ENCODE peak calls at places on chromosomes 3 and 15, in five cellular contexts. C, B, X, R and W are unnamed samples.
A peak's percentile ranks its signal among the peaks of the same experiment; 100 is the strongest.

GRCh38 chr3:141250828-141251227 is 19.2 kb downstream of the PXYLP1 start:
- DNase-seq in C (no peak), B (peak; percentile 62), X (no peak), R (no peak), W (no peak)

GRCh38 chr3:43180027-43180426 is 74.1 kb upstream of the POMGNT2 start:
- DNase-seq in C (peak; percentile 75), B (peak; percentile 73), X (peak; percentile 11), R (no peak), W (no peak)

GRCh38 chr3:194296832-194297666 is 54.1 kb downstream of the CPN2 start:
- DNase-seq in C (peak; percentile 31), B (no peak), X (no peak), R (no peak), W (no peak)

GRCh38 chr3:194494951-194495374 is 8.2 kb upstream of the ATP13A3 start:
- DNase-seq in C (no peak), B (no peak), X (no peak), R (no peak), W (no peak)

GRCh38 chr3:47108546-47108945 is 55.4 kb downstream of the SETD2 start:
- DNase-seq in C (no peak), B (no peak), X (no peak), R (no peak), W (no peak)

GRCh38 chr3:71389191-71389590 is 194.3 kb downstream of the FOXP1 start:
- DNase-seq in C (no peak), B (no peak), X (no peak), R (no peak), W (no peak)

GRCh38 chr3:114451561-114452018 is 157.8 kb downstream of the TIGIT start:
- DNase-seq in C (no peak), B (no peak), X (no peak), R (no peak), W (no peak)

GRCh38 chr3:34011171-34012101 is 213.0 kb downstream of the PDCD6IP start:
- DNase-seq in C (peak; percentile 72), B (no peak), X (no peak), R (no peak), W (peak; percentile 30)

GRCh38 chr3:15501126-15501525 is 20.4 kb downstream of the COLQ start:
- DNase-seq in C (no peak), B (no peak), X (no peak), R (no peak), W (no peak)

GRCh38 chr15:60708684-60709083 is 229.7 kb upstream of the ICE2 start:
- DNase-seq in C (no peak), B (peak; percentile 96), X (no peak), R (no peak), W (no peak)

GRCh38 chr15:88124199-88124598 is 132.3 kb downstream of the NTRK3 start:
- DNase-seq in C (no peak), B (no peak), X (no peak), R (no peak), W (no peak)

GRCh38 chr3:183312433-183312832 is 59.4 kb downstream of the B3GNT5 start:
- DNase-seq in C (no peak), B (no peak), X (no peak), R (no peak), W (no peak)

GRCh38 chr3:12182687-12183441 is 24.2 kb upstream of the TIMP4 start:
- DNase-seq in C (no peak), B (no peak), X (no peak), R (no peak), W (no peak)

GRCh38 chr3:44989636-44990373 is 13.8 kb downstream of the EXOSC7 start:
- DNase-seq in C (no peak), B (no peak), X (no peak), R (no peak), W (no peak)

GRCh38 chr3:182357928-182358327 is 435.4 kb upstream of the ATP11B start:
- DNase-seq in C (no peak), B (no peak), X (no peak), R (no peak), W (no peak)

GRCh38 chr3:33060609-33061337 is 36.2 kb downstream of the GLB1 start:
- DNase-seq in C (no peak), B (no peak), X (no peak), R (peak; percentile 54), W (no peak)

GRCh38 chr3:120475722-120476385 is 25.1 kb upstream of the FSTL1 start:
- DNase-seq in C (no peak), B (no peak), X (no peak), R (no peak), W (no peak)

GRCh38 chr15:88484781-88485246 is 17.3 kb downstream of the MRPS11 start:
- DNase-seq in C (peak; percentile 18), B (no peak), X (no peak), R (no peak), W (no peak)

GRCh38 chr3:72310028-72310987 is 525.4 kb upstream of the PROK2 start:
- DNase-seq in C (peak; percentile 16), B (no peak), X (no peak), R (no peak), W (no peak)

GRCh38 chr3:64157150-64158035 is 67.9 kb downstream of the PRICKLE2 start:
- DNase-seq in C (no peak), B (no peak), X (no peak), R (no peak), W (no peak)

GRCh38 chr15:92226020-92226612 is 167.6 kb upstream of the ST8SIA2 start:
- DNase-seq in C (peak; percentile 16), B (no peak), X (no peak), R (no peak), W (peak; percentile 30)

GRCh38 chr15:38252481-38253311 is at the start of gene SPRED1:
- DNase-seq in C (no peak), B (no peak), X (no peak), R (peak; percentile 16), W (peak; percentile 69)

GRCh38 chr3:50251220-50251619 is 15.2 kb downstream of the GNAI2 start:
- DNase-seq in C (peak; percentile 88), B (peak; percentile 87), X (no peak), R (no peak), W (no peak)

GRCh38 chr3:130242850-130243569 is 102.5 kb upstream of the COL6A5 start:
- DNase-seq in C (no peak), B (no peak), X (no peak), R (no peak), W (peak; percentile 89)

GRCh38 chr3:32136703-32137102 is 30.3 kb downstream of the GPD1L start:
- DNase-seq in C (no peak), B (no peak), X (no peak), R (no peak), W (no peak)

GRCh38 chr3:80993241-80993945 is 768.1 kb downstream of the GBE1 start:
- DNase-seq in C (peak; percentile 96), B (no peak), X (no peak), R (no peak), W (no peak)